ENCODE peak calls at places on chromosomes 2 and 18, in eight cellular contexts. One of them, this sample, is unnamed.

GRCh38 chr18:31156831-31157763 is 5.6 kb downstream of the DSC1 start:
- DNase-seq in tibial artery: no peak
- DNase-seq in mammary epithelial cell: peak
- DNase-seq in coronary artery: no peak
- DNase-seq in fibroblast of pulmonary artery: peak
- DNase-seq in A549: no peak
- DNase-seq in HCT116: no peak
- DNase-seq in IMR-90: no peak
- DNase-seq in this sample: no peak

GRCh38 chr2:64525323-64525625 is 1.1 kb downstream of the AFTPH start:
- DNase-seq in tibial artery: no peak
- DNase-seq in HCT116: no peak
- DNase-seq in IMR-90: peak
- DNase-seq in fibroblast of pulmonary artery: peak
- DNase-seq in mammary epithelial cell: peak
- DNase-seq in A549: no peak
- DNase-seq in coronary artery: no peak
- DNase-seq in this sample: no peak

GRCh38 chr2:99643824-99644787 is 154.3 kb upstream of the REV1 start:
- DNase-seq in A549: no peak
- DNase-seq in tibial artery: peak
- DNase-seq in fibroblast of pulmonary artery: peak
- DNase-seq in coronary artery: no peak
- DNase-seq in HCT116: no peak
- DNase-seq in mammary epithelial cell: no peak
- DNase-seq in IMR-90: peak
- DNase-seq in this sample: no peak

GRCh38 chr18:61637319-61637718 is 255.5 kb downstream of the RNF152 start:
- DNase-seq in coronary artery: no peak
- DNase-seq in fibroblast of pulmonary artery: no peak
- DNase-seq in HCT116: no peak
- DNase-seq in mammary epithelial cell: no peak
- DNase-seq in tibial artery: no peak
- DNase-seq in IMR-90: no peak
- DNase-seq in A549: no peak
- DNase-seq in this sample: no peak

GRCh38 chr2:47033102-47033880 is 117.7 kb upstream of the MCFD2 start:
- DNase-seq in fibroblast of pulmonary artery: no peak
- DNase-seq in tibial artery: no peak
- DNase-seq in IMR-90: no peak
- DNase-seq in A549: no peak
- DNase-seq in mammary epithelial cell: no peak
- DNase-seq in HCT116: no peak
- DNase-seq in coronary artery: no peak
- DNase-seq in this sample: no peak

GRCh38 chr2:118221952-118222594 is 133.8 kb downstream of the INSIG2 start:
- DNase-seq in coronary artery: no peak
- DNase-seq in IMR-90: peak
- DNase-seq in mammary epithelial cell: peak
- DNase-seq in tibial artery: peak
- DNase-seq in A549: peak
- DNase-seq in fibroblast of pulmonary artery: peak
- DNase-seq in HCT116: peak
- DNase-seq in this sample: peak

GRCh38 chr2:194602750-194603149 is 1054.3 kb upstream of the SLC39A10 start:
- DNase-seq in fibroblast of pulmonary artery: no peak
- DNase-seq in HCT116: no peak
- DNase-seq in coronary artery: no peak
- DNase-seq in A549: no peak
- DNase-seq in IMR-90: no peak
- DNase-seq in mammary epithelial cell: no peak
- DNase-seq in tibial artery: no peak
- DNase-seq in this sample: no peak

GRCh38 chr18:13235326-13235937 is 16.9 kb downstream of the LDLRAD4 start:
- DNase-seq in mammary epithelial cell: peak
- DNase-seq in tibial artery: peak
- DNase-seq in HCT116: no peak
- DNase-seq in A549: no peak
- DNase-seq in IMR-90: no peak
- DNase-seq in coronary artery: peak
- DNase-seq in fibroblast of pulmonary artery: no peak
- DNase-seq in this sample: no peak

GRCh38 chr18:56716692-56717146 is 65.6 kb downstream of the WDR7 start:
- DNase-seq in HCT116: no peak
- DNase-seq in mammary epithelial cell: no peak
- DNase-seq in tibial artery: no peak
- DNase-seq in A549: no peak
- DNase-seq in IMR-90: no peak
- DNase-seq in fibroblast of pulmonary artery: no peak
- DNase-seq in coronary artery: no peak
- DNase-seq in this sample: no peak

GRCh38 chr2:207802650-207803049 is 32.9 kb upstream of the FZD5 start:
- DNase-seq in fibroblast of pulmonary artery: no peak
- DNase-seq in mammary epithelial cell: no peak
- DNase-seq in IMR-90: no peak
- DNase-seq in tibial artery: no peak
- DNase-seq in HCT116: no peak
- DNase-seq in coronary artery: no peak
- DNase-seq in A549: peak
- DNase-seq in this sample: no peak

GRCh38 chr2:240249423-240250149 is 109.1 kb upstream of the OTOS start:
- DNase-seq in coronary artery: peak
- DNase-seq in tibial artery: no peak
- DNase-seq in HCT116: no peak
- DNase-seq in mammary epithelial cell: no peak
- DNase-seq in A549: no peak
- DNase-seq in fibroblast of pulmonary artery: no peak
- DNase-seq in IMR-90: no peak
- DNase-seq in this sample: no peak

GRCh38 chr2:218798767-218799504 is 17.0 kb downstream of the CYP27A1 start:
- DNase-seq in A549: no peak
- DNase-seq in fibroblast of pulmonary artery: peak
- DNase-seq in IMR-90: peak
- DNase-seq in tibial artery: no peak
- DNase-seq in HCT116: no peak
- DNase-seq in mammary epithelial cell: no peak
- DNase-seq in coronary artery: no peak
- DNase-seq in this sample: no peak

GRCh38 chr18:45617284-45617683 is 2.0 kb downstream of the SLC14A2 start:
- DNase-seq in fibroblast of pulmonary artery: peak
- DNase-seq in coronary artery: peak
- DNase-seq in A549: peak
- DNase-seq in HCT116: peak
- DNase-seq in IMR-90: peak
- DNase-seq in mammary epithelial cell: peak
- DNase-seq in tibial artery: peak
- DNase-seq in this sample: no peak

GRCh38 chr2:178386951-178387602 is 63.9 kb downstream of the PRKRA start:
- DNase-seq in HCT116: no peak
- DNase-seq in fibroblast of pulmonary artery: peak
- DNase-seq in tibial artery: no peak
- DNase-seq in coronary artery: no peak
- DNase-seq in IMR-90: peak
- DNase-seq in A549: no peak
- DNase-seq in mammary epithelial cell: no peak
- DNase-seq in this sample: no peak

GRCh38 chr2:12192762-12193161 is 446.3 kb downstream of the LPIN1 start:
- DNase-seq in fibroblast of pulmonary artery: peak
- DNase-seq in A549: no peak
- DNase-seq in HCT116: no peak
- DNase-seq in IMR-90: no peak
- DNase-seq in tibial artery: no peak
- DNase-seq in mammary epithelial cell: no peak
- DNase-seq in coronary artery: no peak
- DNase-seq in this sample: no peak

GRCh38 chr2:39504790-39505335 is 67.8 kb upstream of the MAP4K3 start:
- DNase-seq in tibial artery: no peak
- DNase-seq in coronary artery: no peak
- DNase-seq in HCT116: no peak
- DNase-seq in IMR-90: peak
- DNase-seq in fibroblast of pulmonary artery: peak
- DNase-seq in mammary epithelial cell: no peak
- DNase-seq in A549: peak
- DNase-seq in this sample: no peak

GRCh38 chr18:73528066-73528465 is 619.6 kb downstream of the FBXO15 start:
- DNase-seq in A549: no peak
- DNase-seq in coronary artery: no peak
- DNase-seq in tibial artery: no peak
- DNase-seq in HCT116: no peak
- DNase-seq in IMR-90: no peak
- DNase-seq in mammary epithelial cell: no peak
- DNase-seq in fibroblast of pulmonary artery: no peak
- DNase-seq in this sample: no peak
- H3K4me3 ChIP-seq in A549: no peak
- H3K4me3 ChIP-seq in coronary artery: no peak
- H3K4me3 ChIP-seq in tibial artery: no peak
- H3K4me3 ChIP-seq in HCT116: no peak
- H3K4me3 ChIP-seq in IMR-90: no peak
- H3K4me3 ChIP-seq in mammary epithelial cell: no peak
- H3K4me3 ChIP-seq in fibroblast of pulmonary artery: no peak
- H3K4me3 ChIP-seq in this sample: no peak

DNA sequence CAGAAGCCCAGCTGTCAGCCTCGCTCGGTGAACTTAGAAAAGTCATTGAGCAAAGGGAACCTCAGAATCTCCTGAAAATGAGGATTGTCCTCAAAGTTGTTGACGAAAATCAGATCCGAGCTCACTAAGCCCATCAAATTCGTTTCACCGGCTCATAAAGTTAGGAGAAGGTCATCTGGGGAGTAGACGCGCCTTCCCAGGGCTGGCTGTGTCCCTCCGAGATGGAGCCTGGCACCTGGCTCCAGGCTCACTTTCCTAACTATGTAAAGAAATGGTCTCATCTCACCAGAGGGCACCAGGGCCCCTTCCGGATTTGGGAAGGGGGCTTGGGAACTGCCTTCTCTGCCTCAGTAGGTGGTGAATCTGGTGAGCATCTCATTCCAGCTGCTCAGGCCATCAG is 145.5 kb downstream of the PXDN start:
- DNase-seq in mammary epithelial cell: no peak
- DNase-seq in tibial artery: no peak
- DNase-seq in IMR-90: no peak
- DNase-seq in A549: no peak
- DNase-seq in coronary artery: peak
- DNase-seq in HCT116: no peak
- DNase-seq in fibroblast of pulmonary artery: no peak
- DNase-seq in this sample: no peak
- H3K4me3 ChIP-seq in mammary epithelial cell: no peak
- H3K4me3 ChIP-seq in tibial artery: no peak
- H3K4me3 ChIP-seq in IMR-90: no peak
- H3K4me3 ChIP-seq in A549: no peak
- H3K4me3 ChIP-seq in coronary artery: no peak
- H3K4me3 ChIP-seq in HCT116: no peak
- H3K4me3 ChIP-seq in fibroblast of pulmonary artery: no peak
- H3K4me3 ChIP-seq in this sample: no peak

DNA sequence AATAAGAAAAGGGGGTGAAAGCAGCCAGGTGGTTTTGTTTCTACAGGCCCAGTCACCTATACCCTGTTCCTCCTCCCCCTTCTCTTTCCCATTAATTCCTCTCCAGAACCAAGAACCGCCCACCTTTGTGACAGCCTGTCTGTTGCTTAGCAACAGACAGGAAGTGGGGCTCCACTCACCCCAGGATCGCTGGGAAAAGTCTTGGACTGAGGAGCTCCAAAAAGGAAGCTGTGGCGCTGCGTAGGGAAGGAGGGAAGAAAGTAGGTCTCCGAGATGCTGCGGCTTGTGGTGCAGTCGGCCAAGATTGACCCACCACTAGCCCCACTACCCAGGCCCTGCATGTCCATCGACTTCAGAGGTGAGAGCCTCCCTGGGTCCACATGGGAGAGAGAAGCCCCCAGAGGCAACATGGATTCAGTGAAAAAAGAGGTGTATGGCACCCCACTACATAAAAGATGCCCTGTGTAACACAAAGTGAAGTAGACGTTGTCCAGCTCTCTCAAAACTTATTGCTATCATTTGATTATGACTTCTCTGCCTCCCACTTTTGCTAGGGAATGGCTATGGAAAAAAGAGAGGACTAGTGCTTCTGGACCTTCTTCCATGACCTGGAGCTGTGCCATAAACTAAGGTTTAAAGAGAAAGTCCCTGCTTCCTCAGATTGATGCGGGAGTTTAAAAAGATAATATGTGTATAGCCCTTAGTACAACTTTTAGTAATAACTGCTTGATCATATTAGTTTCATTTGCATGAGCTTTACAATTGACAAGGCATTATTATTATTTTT is at the start of gene FER1L5:
- DNase-seq in IMR-90: peak
- DNase-seq in HCT116: peak
- DNase-seq in tibial artery: no peak
- DNase-seq in coronary artery: no peak
- DNase-seq in A549: no peak
- DNase-seq in mammary epithelial cell: no peak
- DNase-seq in fibroblast of pulmonary artery: peak
- DNase-seq in this sample: no peak
- H3K4me3 ChIP-seq in IMR-90: peak
- H3K4me3 ChIP-seq in HCT116: peak
- H3K4me3 ChIP-seq in tibial artery: no peak
- H3K4me3 ChIP-seq in coronary artery: no peak
- H3K4me3 ChIP-seq in A549: no peak
- H3K4me3 ChIP-seq in mammary epithelial cell: peak
- H3K4me3 ChIP-seq in fibroblast of pulmonary artery: peak
- H3K4me3 ChIP-seq in this sample: no peak

GRCh38 chr18:76449110-76449453 is 46.0 kb downstream of the ZNF516 start:
- DNase-seq in fibroblast of pulmonary artery: no peak
- DNase-seq in HCT116: no peak
- DNase-seq in coronary artery: peak
- DNase-seq in tibial artery: no peak
- DNase-seq in mammary epithelial cell: no peak
- DNase-seq in IMR-90: no peak
- DNase-seq in A549: no peak
- DNase-seq in this sample: no peak

GRCh38 chr18:76451475-76452331 is 43.3 kb downstream of the ZNF516 start:
- DNase-seq in HCT116: no peak
- DNase-seq in IMR-90: no peak
- DNase-seq in coronary artery: peak
- DNase-seq in A549: no peak
- DNase-seq in fibroblast of pulmonary artery: no peak
- DNase-seq in mammary epithelial cell: no peak
- DNase-seq in tibial artery: no peak
- DNase-seq in this sample: no peak

GRCh38 chr18:76452357-76452756 is 42.7 kb downstream of the ZNF516 start:
- DNase-seq in fibroblast of pulmonary artery: peak
- DNase-seq in HCT116: no peak
- DNase-seq in tibial artery: no peak
- DNase-seq in coronary artery: no peak
- DNase-seq in IMR-90: peak
- DNase-seq in A549: no peak
- DNase-seq in mammary epithelial cell: no peak
- DNase-seq in this sample: no peak

GRCh38 chr18:76450912-76451421 is 44.1 kb downstream of the ZNF516 start:
- DNase-seq in coronary artery: peak
- DNase-seq in HCT116: no peak
- DNase-seq in tibial artery: peak
- DNase-seq in A549: no peak
- DNase-seq in fibroblast of pulmonary artery: peak
- DNase-seq in mammary epithelial cell: peak
- DNase-seq in IMR-90: peak
- DNase-seq in this sample: peak

DNA sequence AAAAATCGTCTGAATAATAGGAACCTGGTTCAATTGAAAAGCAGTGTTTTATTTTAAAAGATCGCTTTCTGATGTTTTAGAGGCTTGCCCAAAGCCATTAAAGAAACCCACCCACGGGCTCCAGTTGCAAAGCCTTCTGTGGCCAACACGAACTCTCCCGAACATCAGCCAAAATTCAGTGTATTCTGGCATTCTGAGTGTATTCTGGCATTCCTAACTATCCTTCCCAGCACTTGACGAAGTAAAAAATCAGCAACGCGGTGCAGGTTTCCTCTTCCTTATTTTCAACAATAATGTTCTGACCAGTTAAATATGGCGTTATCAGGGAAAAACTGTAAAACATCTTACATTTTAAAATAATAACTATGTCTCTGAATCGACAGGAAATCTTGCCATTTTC is 44.6 kb downstream of the ZNF516 start:
- DNase-seq in mammary epithelial cell: no peak
- DNase-seq in IMR-90: peak
- DNase-seq in tibial artery: no peak
- DNase-seq in A549: no peak
- DNase-seq in coronary artery: peak
- DNase-seq in HCT116: no peak
- DNase-seq in fibroblast of pulmonary artery: peak
- DNase-seq in this sample: no peak
- H3K4me3 ChIP-seq in mammary epithelial cell: peak
- H3K4me3 ChIP-seq in IMR-90: peak
- H3K4me3 ChIP-seq in tibial artery: peak
- H3K4me3 ChIP-seq in A549: no peak
- H3K4me3 ChIP-seq in coronary artery: peak
- H3K4me3 ChIP-seq in HCT116: no peak
- H3K4me3 ChIP-seq in fibroblast of pulmonary artery: peak
- H3K4me3 ChIP-seq in this sample: no peak

This sample was measured in CD8-positive, alpha-beta memory T cell.